ENCODE peak calls at places on chromosomes 5 and 9, in five cellular contexts. I is kidney; K is foreskin fibroblast; L is NCI-H2081; U is stimulated activated CD4-positive, alpha-beta T cell treated with anti-CD3 and anti-CD28 coated beads, Interleukin-12 subunit alpha, Interleukin-12 subunit beta, amount 100 ng/mL, for 4 hours. Q is an unnamed sample.

GRCh38 chr5:107393846-107394245 is 276.9 kb downstream of the EFNA5 start:
- DNase-seq in I (no peak), L (no peak), K (peak), U (no peak), Q (no peak)

GRCh38 chr9:133673260-133673658 is 37.1 kb downstream of the DBH start:
- DNase-seq in L (peak), K (no peak), I (peak), U (no peak), Q (no peak)

GRCh38 chr9:127495884-127496555 is 44.7 kb downstream of the LRSAM1 start:
- DNase-seq in L (peak), K (peak), I (no peak), U (no peak), Q (no peak)

GRCh38 chr5:149959406-149960236 is 937 bp upstream of the SLC26A2 start:
- DNase-seq in K (peak), I (no peak), U (peak), L (no peak), Q (peak)

GRCh38 chr5:113123563-113123962 is 147.0 kb downstream of the DCP2 start:
- DNase-seq in U (no peak), L (no peak), I (no peak), K (no peak), Q (no peak)

GRCh38 chr5:174339130-174339529 is 293.6 kb downstream of the NSG2 start:
- DNase-seq in I (no peak), U (no peak), K (no peak), L (no peak), Q (no peak)

GRCh38 chr9:370081-370480 is 155.4 kb downstream of the DOCK8 start:
- DNase-seq in U (no peak), K (no peak), I (no peak), L (no peak), Q (no peak)

GRCh38 chr9:109381011-109381729 is 60.3 kb upstream of the EPB41L4B start:
- DNase-seq in I (no peak), K (peak), U (no peak), L (no peak), Q (peak)

GRCh38 chr9:70589571-70590263 is 175.3 kb upstream of the KLF9 start:
- DNase-seq in I (no peak), K (peak), L (no peak), U (no peak), Q (no peak)

GRCh38 chr5:72844218-72844603 is 27.8 kb downstream of the TNPO1 start:
- DNase-seq in L (no peak), I (no peak), U (no peak), K (no peak), Q (no peak)

GRCh38 chr5:116905885-116906284 is 331.3 kb upstream of the SEMA6A start:
- DNase-seq in U (no peak), K (no peak), I (no peak), L (no peak), Q (no peak)

GRCh38 chr5:122327110-122327509 is 15.1 kb downstream of the SNCAIP start:
- DNase-seq in K (no peak), I (no peak), U (no peak), L (peak), Q (no peak)